ENCODE peak calls at places on chromosomes 3 and 15, in nine cellular contexts. L is DND-41, N is cardiac fibroblast, G is dorsolateral prefrontal cortex, I is uterus, Q is OCI-LY7, X is GM23338, O is astrocyte of the spinal cord, Y is PC-9. F is an unnamed sample.

GRCh38 chr3:142976621-142977398 is 13.3 kb upstream of the PAQR9 start:
- DNase-seq in L (no peak), N (peak), G (no peak), I (peak), Q (no peak), X (peak), O (peak), Y (peak), F (peak)

GRCh38 chr3:127987309-127987995 is 64.8 kb upstream of the SEC61A1 start:
- DNase-seq in L (no peak), N (no peak), G (no peak), I (no peak), Q (no peak), X (no peak), O (no peak), Y (no peak), F (no peak)

GRCh38 chr15:29844290-29844903 is 22.1 kb upstream of the TJP1 start:
- DNase-seq in L (no peak), N (no peak), G (no peak), I (no peak), Q (no peak), X (no peak), O (peak), Y (peak), F (no peak)

GRCh38 chr15:48581221-48581620 is 64.3 kb downstream of the FBN1 start:
- DNase-seq in L (no peak), N (peak), G (no peak), I (no peak), Q (no peak), X (no peak), O (no peak), Y (no peak), F (no peak)

GRCh38 chr3:11514191-11514770 is 129.4 kb downstream of the VGLL4 start:
- DNase-seq in L (no peak), N (peak), G (no peak), I (peak), Q (no peak), X (no peak), O (peak), Y (no peak), F (peak)

GRCh38 chr3:56788506-56788905 is 13.2 kb downstream of the ARHGEF3 start:
- DNase-seq in L (no peak), N (no peak), G (no peak), I (no peak), Q (no peak), X (no peak), O (no peak), Y (no peak), F (no peak)

GRCh38 chr3:50226888-50227389 is 9.1 kb upstream of the GNAI2 start:
- DNase-seq in L (no peak), N (peak), G (peak), I (no peak), Q (peak), X (no peak), O (peak), Y (peak), F (peak)

GRCh38 chr15:68987120-68987519 is 27.4 kb upstream of the NOX5 start:
- DNase-seq in L (no peak), N (no peak), G (no peak), I (no peak), Q (no peak), X (no peak), O (no peak), Y (no peak), F (no peak)

GRCh38 chr3:60756231-60756630 is 495.0 kb downstream of the FHIT start:
- DNase-seq in L (no peak), N (no peak), G (no peak), I (no peak), Q (no peak), X (no peak), O (peak), Y (no peak), F (no peak)

GRCh38 chr3:151753846-151754245 is 20.1 kb downstream of the AADACL2 start:
- DNase-seq in L (no peak), N (no peak), G (no peak), I (no peak), Q (no peak), X (no peak), O (no peak), Y (no peak), F (no peak)

GRCh38 chr3:78707094-78707493 is 1060.7 kb downstream of the ROBO1 start:
- DNase-seq in L (no peak), N (no peak), G (no peak), I (no peak), Q (no peak), X (no peak), O (no peak), Y (no peak), F (no peak)

DNA sequence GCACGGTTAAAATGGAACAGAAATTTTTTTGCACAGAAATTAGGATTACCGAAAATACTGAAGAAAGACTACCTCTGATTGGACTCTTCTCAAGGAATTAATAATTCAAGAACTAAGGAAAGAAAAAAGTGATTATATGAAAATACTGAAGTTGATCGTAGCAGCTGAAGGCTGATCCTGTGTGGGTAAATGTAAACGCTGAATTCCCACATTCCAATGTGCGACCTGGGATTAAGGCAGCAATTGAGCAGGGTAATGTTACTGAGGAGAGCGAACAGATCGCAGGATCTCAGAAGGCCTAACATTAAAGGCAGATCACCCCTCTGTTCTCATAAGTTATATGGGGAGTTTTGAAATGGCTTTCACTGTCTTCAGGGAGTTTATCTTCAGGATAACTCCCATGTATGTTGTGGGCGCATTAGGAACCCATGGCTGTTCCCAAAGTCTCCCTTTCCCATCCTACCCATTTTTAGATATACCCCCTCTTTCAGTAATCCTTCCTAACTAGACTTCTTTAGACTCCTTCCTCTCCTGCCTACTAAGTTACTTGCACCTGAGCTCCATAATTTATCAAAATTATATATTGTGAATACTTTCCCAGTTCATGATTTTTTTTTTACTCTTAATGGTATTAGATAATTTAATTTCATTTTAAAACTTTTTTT is 1.0 kb upstream of the UBL7 start:
- DNase-seq in L (no peak), N (no peak), G (no peak), I (no peak), Q (no peak), X (peak), O (no peak), Y (no peak), F (no peak)
- H3K4me3 ChIP-seq in L (peak), N (peak), G (peak), I (peak), Q (peak), X (peak), O (peak), Y (peak), F (peak)

GRCh38 chr3:184417619-184418327 is 37.9 kb downstream of the CHRD start:
- DNase-seq in L (peak), N (peak), G (peak), I (peak), Q (peak), X (peak), O (peak), Y (peak), F (peak)
- TF ChIP-seq CTCF in L (peak), N (peak), G (peak), I (peak), Q (peak), X (peak), O (peak), Y (peak), F (peak)

GRCh38 chr3:183129243-183129642 is 29.9 kb upstream of the MCCC1 start:
- DNase-seq in L (no peak), N (no peak), G (no peak), I (no peak), Q (peak), X (peak), O (peak), Y (no peak), F (peak)
- H3K4me3 ChIP-seq in L (no peak), N (no peak), G (no peak), I (no peak), Q (no peak), X (no peak), O (no peak), Y (no peak), F (no peak)

GRCh38 chr3:115806501-115806900 is 183.2 kb downstream of the GAP43 start:
- DNase-seq in L (no peak), N (no peak), G (no peak), I (no peak), Q (no peak), X (no peak), O (peak), Y (no peak), F (peak)

GRCh38 chr3:115804722-115805121 is 181.4 kb downstream of the GAP43 start:
- DNase-seq in L (no peak), N (peak), G (no peak), I (no peak), Q (no peak), X (no peak), O (peak), Y (peak), F (peak)

GRCh38 chr3:115803661-115804060 is 180.4 kb downstream of the GAP43 start:
- DNase-seq in L (no peak), N (no peak), G (no peak), I (no peak), Q (no peak), X (peak), O (no peak), Y (no peak), F (no peak)

GRCh38 chr3:115800489-115801080 is 177.3 kb downstream of the GAP43 start:
- DNase-seq in L (no peak), N (peak), G (no peak), I (no peak), Q (no peak), X (no peak), O (peak), Y (peak), F (peak)

GRCh38 chr3:115804200-115804599 is 180.9 kb downstream of the GAP43 start:
- DNase-seq in L (no peak), N (no peak), G (no peak), I (no peak), Q (no peak), X (no peak), O (no peak), Y (no peak), F (no peak)
- TF ChIP-seq CTCF in L (no peak), N (no peak), G (no peak), I (no peak), Q (no peak), X (no peak), O (no peak), Y (no peak), F (no peak)

DNA sequence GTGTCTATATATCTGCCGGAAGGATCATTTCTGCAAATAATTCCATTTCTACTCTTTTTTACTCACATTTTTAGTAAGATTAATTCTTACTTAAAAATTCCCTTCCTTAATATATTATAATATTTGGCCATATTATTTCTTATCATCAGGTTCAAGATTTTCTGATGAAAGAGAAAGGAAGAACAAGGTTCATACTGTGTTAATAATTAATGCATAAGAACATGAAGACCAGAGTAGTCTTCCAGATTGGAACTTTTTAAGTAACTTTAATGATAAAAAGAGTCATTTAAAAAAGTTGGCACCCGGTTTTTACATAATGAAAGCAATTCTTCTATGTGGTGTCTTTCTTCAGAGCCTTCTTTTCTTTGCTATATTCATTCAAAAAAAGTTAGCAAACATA is 590 bp downstream of the ACKR4 start:
- DNase-seq in L (no peak), N (no peak), G (no peak), I (no peak), Q (no peak), X (no peak), O (no peak), Y (no peak), F (no peak)
- H3K4me3 ChIP-seq in L (no peak), N (no peak), G (no peak), I (peak), Q (peak), X (no peak), O (no peak), Y (no peak), F (no peak)

GRCh38 chr3:150384517-150385212 is 23.4 kb upstream of the TSC22D2 start:
- DNase-seq in L (no peak), N (peak), G (no peak), I (no peak), Q (peak), X (peak), O (peak), Y (no peak), F (peak)
- TF ChIP-seq CTCF in L (no peak), N (peak), G (no peak), I (no peak), Q (peak), X (peak), O (peak), Y (no peak), F (peak)

DNA sequence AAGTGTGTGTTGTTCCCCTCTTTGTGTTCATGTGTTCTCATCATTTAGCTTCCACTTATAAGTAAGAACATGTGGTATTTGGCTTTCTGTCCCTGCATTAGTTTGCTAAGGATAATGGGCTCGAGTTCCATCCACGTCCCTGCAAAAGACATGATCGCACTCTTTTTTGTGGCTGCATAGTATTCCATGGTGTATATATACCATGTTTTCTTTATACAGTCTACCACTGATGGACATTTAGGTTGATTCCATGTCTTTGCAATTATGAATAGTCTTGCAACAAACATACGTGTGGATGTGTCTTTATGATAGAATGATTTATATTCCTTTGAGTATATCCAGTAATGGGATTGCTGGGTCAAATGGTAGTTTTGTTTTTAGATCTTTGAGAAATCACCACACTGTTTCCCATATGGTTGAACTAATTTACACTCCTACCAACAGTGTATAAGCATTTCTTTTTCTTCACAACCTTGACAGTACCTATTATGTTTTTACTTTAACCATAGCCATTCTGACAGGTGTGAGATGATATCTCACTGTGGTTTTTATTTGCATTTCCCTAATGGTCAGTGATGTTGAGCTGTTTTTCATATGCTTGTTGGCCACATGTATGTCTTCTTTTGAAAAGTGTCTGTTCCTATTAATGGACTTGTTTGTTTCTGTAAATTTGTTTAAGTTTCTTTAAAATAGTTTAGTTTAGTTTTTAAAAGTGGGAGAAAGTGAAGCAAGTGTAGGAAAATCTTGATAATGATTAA is 21.9 kb upstream of the SLC30A4 start:
- DNase-seq in L (no peak), N (no peak), G (no peak), I (no peak), Q (peak), X (no peak), O (no peak), Y (no peak), F (no peak)
- H3K4me3 ChIP-seq in L (no peak), N (no peak), G (no peak), I (no peak), Q (no peak), X (no peak), O (no peak), Y (no peak), F (no peak)

DNA sequence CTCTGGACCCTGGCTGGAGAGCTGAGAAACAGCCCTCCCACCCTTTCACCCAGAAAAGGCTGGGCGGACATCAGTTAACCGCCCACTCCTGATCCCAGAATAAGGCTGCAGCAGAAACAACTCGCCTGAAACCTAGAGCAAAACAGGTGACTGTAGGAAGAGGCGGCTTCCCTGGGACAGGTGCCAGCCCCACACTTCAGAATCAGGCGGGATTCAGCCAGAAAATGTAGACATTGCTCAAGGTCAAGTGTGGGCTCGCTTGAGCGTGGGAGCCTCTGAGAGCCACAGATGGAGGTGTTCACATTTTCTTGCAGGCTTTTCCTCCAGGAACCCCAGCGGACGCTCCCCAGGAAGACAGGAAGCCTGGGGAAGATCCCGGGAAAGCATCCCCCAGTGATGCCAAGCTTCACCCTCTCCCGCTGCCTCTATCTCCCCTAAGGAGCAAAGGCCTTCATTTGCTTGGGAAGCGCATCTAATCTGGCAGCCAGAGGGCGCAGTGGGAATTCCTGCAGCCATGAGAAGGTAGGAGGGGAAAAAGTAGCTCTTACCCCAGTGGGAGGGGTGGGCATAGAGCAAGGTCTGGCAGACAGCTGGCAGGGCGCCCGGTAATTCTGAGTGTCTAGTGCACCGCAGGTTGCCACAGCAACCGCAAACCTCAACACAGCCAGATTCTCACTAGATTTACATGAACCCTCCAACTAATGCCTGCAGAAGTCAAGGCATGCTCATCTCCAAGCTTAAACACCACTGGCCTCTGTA is 77.7 kb downstream of the OCA2 start:
- DNase-seq in L (peak), N (peak), G (no peak), I (no peak), Q (no peak), X (peak), O (peak), Y (peak), F (peak)
- TF ChIP-seq CTCF in L (peak), N (no peak), G (peak), I (peak), Q (peak), X (peak), O (peak), Y (peak), F (peak)

DNA sequence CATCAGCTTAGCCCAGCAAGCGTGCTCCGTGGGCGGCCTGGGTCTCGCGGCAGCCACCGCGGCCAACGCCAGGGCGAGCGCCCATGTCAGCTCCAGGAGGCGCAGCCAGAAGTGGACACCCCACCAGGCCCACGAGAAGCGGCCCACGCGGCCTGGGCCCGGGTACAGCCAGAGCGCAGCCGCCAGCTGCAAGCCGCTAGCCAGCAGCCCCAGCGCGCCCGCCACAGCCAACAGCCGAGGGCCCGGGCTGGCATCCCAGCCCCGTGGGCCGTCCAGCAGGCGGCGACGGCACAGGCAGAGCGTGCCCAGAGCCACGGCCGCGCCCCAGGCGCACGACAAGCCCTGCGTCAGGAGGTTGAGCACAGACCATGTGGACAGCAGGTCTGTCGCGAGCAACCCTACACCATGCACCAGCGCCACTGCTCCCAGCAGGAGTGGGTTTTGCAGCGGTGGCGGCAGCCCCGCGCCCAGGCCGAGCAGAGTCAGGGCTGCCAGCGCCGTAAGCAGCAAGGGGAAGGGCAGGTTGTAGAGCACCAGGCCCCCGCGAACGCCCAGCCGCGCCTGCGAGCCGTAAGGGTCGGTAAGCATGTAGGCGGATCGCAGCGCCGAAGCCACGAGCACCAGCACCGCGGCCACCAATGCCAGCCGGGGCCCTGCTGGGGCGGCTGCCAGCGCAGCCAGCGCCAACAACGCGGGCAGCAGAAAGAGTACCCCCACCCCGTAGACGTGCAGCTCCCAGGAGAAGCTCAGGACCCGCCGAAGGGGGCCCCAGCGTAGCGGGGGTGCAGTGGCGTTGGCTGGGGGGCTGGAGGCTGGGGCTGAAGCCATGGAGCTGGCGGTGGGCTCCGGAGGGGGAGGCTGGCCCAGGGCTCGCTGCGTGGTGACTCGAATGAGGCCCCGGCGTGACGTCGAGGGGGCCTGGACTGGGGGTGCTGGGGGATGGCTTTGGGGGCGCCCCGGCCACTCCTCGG is 4.9 kb downstream of the PRRT3 start:
- DNase-seq in L (no peak), N (peak), G (peak), I (peak), Q (no peak), X (peak), O (peak), Y (peak), F (peak)
- H3K4me3 ChIP-seq in L (no peak), N (peak), G (peak), I (peak), Q (no peak), X (peak), O (peak), Y (peak), F (peak)

GRCh38 chr3:195117978-195118581 is 152.9 kb downstream of the XXYLT1 start:
- DNase-seq in L (no peak), N (peak), G (no peak), I (no peak), Q (no peak), X (peak), O (no peak), Y (peak), F (peak)
- TF ChIP-seq CTCF in L (peak), N (peak), G (no peak), I (no peak), Q (peak), X (peak), O (peak), Y (peak), F (peak)